ENCODE peak calls at places on chromosomes 5 and 9, in six cellular contexts. V is cardiac muscle cell; Y is KBM-7; X is ureter; T is stimulated activated CD8-positive, alpha-beta memory T cell treated with anti-CD3 and anti-CD28 coated beads, Interleukin-12 subunit alpha, Interleukin-12 subunit beta, amount 100 ng/mL, for 1 hour; E is NCI-H1105. K is an unnamed sample.

GRCh38 chr9:70954607-70955143 is 166.7 kb downstream of the TRPM3 start:
- DNase-seq in V (no peak), Y (no peak), X (no peak), T (no peak), E (no peak), K (no peak)

GRCh38 chr5:52605992-52606321 is 181.8 kb upstream of the ITGA1 start:
- DNase-seq in V (no peak), Y (no peak), X (no peak), T (no peak), E (no peak), K (no peak)

GRCh38 chr5:84478603-84479002 is 93.9 kb upstream of the EDIL3 start:
- DNase-seq in V (no peak), Y (no peak), X (no peak), T (no peak), E (no peak), K (no peak)

GRCh38 chr9:91255327-91255726 is 106.4 kb downstream of the AUH start:
- DNase-seq in V (no peak), Y (no peak), X (no peak), T (no peak), E (no peak), K (no peak)

GRCh38 chr9:69411246-69411645 is 86.2 kb downstream of the ENTREP1 start:
- DNase-seq in V (no peak), Y (no peak), X (peak), T (no peak), E (no peak), K (no peak)

GRCh38 chr5:96048763-96049162 is 87.1 kb upstream of the ELL2 start:
- DNase-seq in V (no peak), Y (no peak), X (no peak), T (no peak), E (no peak), K (no peak)

GRCh38 chr9:129406278-129407225 is 214.3 kb downstream of the C9orf50 start:
- DNase-seq in V (no peak), Y (peak), X (peak), T (no peak), E (no peak), K (no peak)

GRCh38 chr5:74231697-74232096 is 408.8 kb downstream of the ENC1 start:
- DNase-seq in V (no peak), Y (no peak), X (no peak), T (no peak), E (no peak), K (no peak)

GRCh38 chr5:99176186-99176585 is 247.4 kb upstream of the CHD1 start:
- DNase-seq in V (no peak), Y (no peak), X (no peak), T (no peak), E (no peak), K (no peak)

GRCh38 chr5:154446183-154447073 is 631 bp downstream of the SAP30L start:
- DNase-seq in V (peak), Y (peak), X (peak), T (peak), E (no peak), K (no peak)

GRCh38 chr9:79224672-79225433 is 346.9 kb upstream of the TLE4 start:
- DNase-seq in V (no peak), Y (no peak), X (no peak), T (no peak), E (no peak), K (no peak)

K was measured in NK-92 treated with Interleukin-12 subunit alpha and Interleukin-12 subunit beta, amount 100 ng/mL, for 24 hours.